ENCODE peak calls at places on chromosomes 7 and 10, in seven cellular contexts. A, M, G, I, F, V and P are unnamed samples.

GRCh38 chr10:93680414-93681047 is 21.9 kb downstream of the FRA10AC1 start:
- DNase-seq in A (no peak), M (peak; percentile 40), G (no peak), I (no peak), F (peak; percentile 38), V (peak; percentile 12), P (no peak)

GRCh38 chr7:138962561-138963270 is 18.5 kb downstream of the KIAA1549 start:
- DNase-seq in A (no peak), M (no peak), G (no peak), I (no peak), F (no peak), V (no peak), P (no peak)

GRCh38 chr10:100551231-100551630 is 15.5 kb downstream of the HIF1AN start:
- DNase-seq in A (no peak), M (no peak), G (no peak), I (no peak), F (no peak), V (no peak), P (no peak)

GRCh38 chr10:70699659-70700174 is 27.4 kb downstream of the ADAMTS14 start:
- DNase-seq in A (no peak), M (no peak), G (no peak), I (no peak), F (peak; percentile 9), V (peak; percentile 53), P (no peak)

GRCh38 chr7:30853576-30853975 is 58.1 kb upstream of the AQP1 start:
- DNase-seq in A (no peak), M (no peak), G (no peak), I (no peak), F (no peak), V (no peak), P (no peak)

GRCh38 chr10:127852456-127852855 is 40.3 kb downstream of the CLRN3 start:
- DNase-seq in A (no peak), M (no peak), G (no peak), I (no peak), F (no peak), V (no peak), P (no peak)

GRCh38 chr7:105776068-105776790 is 100.2 kb downstream of the ATXN7L1 start:
- DNase-seq in A (peak; percentile 85), M (peak; percentile 67), G (peak; percentile 35), I (peak; percentile 50), F (peak; percentile 90), V (no peak), P (peak; percentile 80)

GRCh38 chr7:34039033-34039432 is 133.7 kb downstream of the BMPER start:
- DNase-seq in A (no peak), M (no peak), G (no peak), I (no peak), F (no peak), V (no peak), P (no peak)

GRCh38 chr10:66941491-66941890 is 15.7 kb downstream of the LRRTM3 start:
- DNase-seq in A (no peak), M (no peak), G (no peak), I (no peak), F (no peak), V (no peak), P (peak; percentile 48)

GRCh38 chr10:13673165-13673564 is 86.4 kb downstream of the PRPF18 start:
- DNase-seq in A (no peak), M (no peak), G (no peak), I (no peak), F (no peak), V (no peak), P (no peak)

GRCh38 chr10:62330213-62330612 is 44.0 kb upstream of the ZNF365 start:
- DNase-seq in A (no peak), M (no peak), G (no peak), I (no peak), F (no peak), V (no peak), P (no peak)

GRCh38 chr7:74066626-74067025 is 17.0 kb upstream of the LIMK1 start:
- DNase-seq in A (no peak), M (no peak), G (no peak), I (no peak), F (no peak), V (no peak), P (no peak)

GRCh38 chr7:41652265-41652664 is 50.6 kb downstream of the INHBA start:
- DNase-seq in A (no peak), M (no peak), G (no peak), I (no peak), F (no peak), V (no peak), P (no peak)

GRCh38 chr7:107130487-107131220 is 38.1 kb upstream of the HBP1 start:
- DNase-seq in A (no peak), M (peak; percentile 9), G (no peak), I (no peak), F (peak; percentile 11), V (no peak), P (no peak)
- TF ChIP-seq CTCF in A (no peak), M (no peak), G (no peak), I (no peak), F (no peak), V (peak; percentile 15), P (no peak)

GRCh38 chr10:60384708-60385398 is 4.8 kb downstream of the ANK3 start:
- DNase-seq in A (no peak), M (peak; percentile 37), G (no peak), I (no peak), F (no peak), V (no peak), P (no peak)
- TF ChIP-seq EP300 in A (no peak), M (peak; percentile 17), G (no peak), I (no peak), F (no peak), V (peak; percentile 95), P (no peak)

DNA sequence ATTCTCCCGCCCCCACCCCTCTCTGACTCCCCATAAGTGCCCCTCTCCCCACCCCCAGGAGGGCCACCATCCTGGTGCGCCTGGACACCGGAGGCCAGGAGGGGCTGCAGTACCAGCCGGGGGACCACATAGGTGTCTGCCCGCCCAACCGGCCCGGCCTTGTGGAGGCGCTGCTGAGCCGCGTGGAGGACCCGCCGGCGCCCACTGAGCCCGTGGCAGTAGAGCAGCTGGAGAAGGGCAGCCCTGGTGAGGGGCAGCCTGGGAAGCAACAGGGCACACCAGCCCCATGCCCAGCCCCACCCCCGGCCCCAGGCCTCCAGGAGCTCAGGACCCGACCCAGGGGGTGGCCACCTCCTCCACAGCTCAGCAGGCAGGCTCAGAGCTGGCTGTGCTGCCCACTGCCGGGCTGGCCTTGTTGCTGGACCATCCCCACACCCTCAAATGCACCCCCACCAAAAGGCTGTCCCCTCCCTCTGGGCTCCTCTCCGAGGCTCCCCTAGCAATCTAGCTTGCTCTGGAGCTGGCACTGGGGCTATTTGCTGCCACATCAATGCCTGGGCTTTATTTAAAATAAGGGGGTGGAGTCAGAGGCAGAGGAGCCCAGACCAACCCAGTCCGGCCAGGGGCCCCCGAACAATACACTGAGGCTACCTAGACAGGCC is 14.8 kb downstream of the ATG9B start:
- DNase-seq in A (no peak), M (no peak), G (no peak), I (no peak), F (peak; percentile 43), V (peak; percentile 62), P (peak; percentile 35)
- TF ChIP-seq CTCF in A (no peak), M (no peak), G (no peak), I (no peak), F (peak; percentile 64), V (no peak), P (no peak)

DNA sequence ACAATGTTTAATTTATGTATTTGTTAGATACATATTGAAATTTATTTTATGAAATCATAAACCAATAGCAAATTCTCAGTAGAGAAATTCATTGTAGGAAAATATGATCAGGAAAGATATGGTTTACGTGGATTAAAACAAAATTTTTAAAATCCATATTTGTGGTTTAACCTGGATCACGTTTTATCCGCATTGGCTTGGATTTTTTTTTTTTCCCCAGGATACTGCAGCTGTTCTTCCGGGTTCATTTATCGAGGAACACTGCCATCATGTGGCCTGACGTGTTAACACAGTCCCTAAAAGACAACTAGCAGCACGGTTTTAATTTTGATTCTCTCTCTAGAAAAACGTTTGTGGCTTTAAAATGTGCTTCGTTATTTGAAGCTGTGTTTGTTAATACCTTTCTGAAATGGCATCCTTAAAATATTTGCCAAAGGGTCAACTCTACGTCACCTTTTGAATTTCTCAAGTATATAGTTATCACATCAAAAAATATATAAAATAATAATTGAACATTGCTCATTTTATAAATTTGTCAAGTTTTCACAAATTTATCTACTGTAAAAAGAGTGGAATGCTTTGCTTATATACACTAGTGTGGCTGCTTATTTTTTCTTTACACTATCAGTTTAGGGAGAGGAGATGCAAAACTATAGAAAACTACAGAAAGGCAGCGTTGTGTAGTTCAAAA is 8.7 kb upstream of the ASB4 start:
- DNase-seq in A (peak; percentile 77), M (peak; percentile 60), G (peak; percentile 77), I (peak; percentile 60), F (peak; percentile 73), V (peak; percentile 73), P (peak; percentile 72)
- TF ChIP-seq EP300 in A (no peak), M (no peak), G (no peak), I (no peak), F (no peak), V (no peak), P (no peak)

GRCh38 chr7:87875151-87876039 is 765 bp downstream of the SLC25A40 start:
- DNase-seq in A (peak; percentile 63), M (no peak), G (no peak), I (no peak), F (peak; percentile 18), V (peak; percentile 86), P (no peak)

GRCh38 chr7:87876040-87876758 is at the start of the genes DBF4 and SLC25A40:
- DNase-seq in A (peak; percentile 96), M (peak; percentile 84), G (peak; percentile 97), I (peak; percentile 84), F (peak; percentile 93), V (peak; percentile 97), P (peak; percentile 97)

GRCh38 chr7:87877641-87878040 is 1.3 kb downstream of the DBF4 start:
- DNase-seq in A (no peak), M (no peak), G (no peak), I (no peak), F (no peak), V (no peak), P (no peak)

GRCh38 chr7:87878208-87878735 is 2.0 kb downstream of the DBF4 start:
- DNase-seq in A (no peak), M (no peak), G (no peak), I (no peak), F (no peak), V (no peak), P (no peak)

GRCh38 chr7:87876759-87877234 is 504 bp downstream of the DBF4 start:
- DNase-seq in A (peak; percentile 78), M (peak; percentile 43), G (peak; percentile 70), I (peak; percentile 26), F (peak; percentile 41), V (peak; percentile 77), P (peak; percentile 71)
- TF ChIP-seq CTCF in A (no peak), M (no peak), G (no peak), I (no peak), F (no peak), V (peak; percentile 21), P (no peak)

GRCh38 chr10:95478935-95479334 is 82.2 kb downstream of the SORBS1 start:
- DNase-seq in A (no peak), M (no peak), G (no peak), I (no peak), F (no peak), V (no peak), P (no peak)
- TF ChIP-seq EP300 in A (peak; percentile 62), M (no peak), G (no peak), I (peak; percentile 41), F (no peak), V (no peak), P (no peak)